ENCODE peak calls at places on chromosomes 5 and 9, in six cellular contexts. N, E, Q, J, S and I are unnamed samples.

GRCh38 chr9:71285191-71285656 is 163.8 kb upstream of the TRPM3 start:
- DNase-seq in N (peak), E (peak), Q (no peak), J (no peak), S (peak), I (no peak)

GRCh38 chr5:57698785-57699184 is 216.2 kb upstream of the ACTBL2 start:
- DNase-seq in N (peak), E (no peak), Q (no peak), J (no peak), S (no peak), I (no peak)

GRCh38 chr9:133408042-133408441 is 9.8 kb downstream of the REXO4 start:
- DNase-seq in N (no peak), E (no peak), Q (no peak), J (no peak), S (no peak), I (no peak)

GRCh38 chr9:116951588-116952433 is 264.7 kb downstream of the TRIM32 start:
- DNase-seq in N (no peak), E (no peak), Q (no peak), J (no peak), S (no peak), I (no peak)

GRCh38 chr5:171835066-171835465 is 49.4 kb downstream of the SMIM23 start:
- DNase-seq in N (no peak), E (no peak), Q (no peak), J (no peak), S (no peak), I (no peak)

GRCh38 chr9:126373241-126373640 is 46.6 kb downstream of the MVB12B start:
- DNase-seq in N (peak), E (no peak), Q (no peak), J (no peak), S (no peak), I (no peak)

GRCh38 chr9:127890053-127890452 is 9.3 kb downstream of the ST6GALNAC6 start:
- DNase-seq in N (no peak), E (no peak), Q (no peak), J (no peak), S (no peak), I (no peak)

GRCh38 chr9:18061856-18062255 is 412.1 kb upstream of the ADAMTSL1 start:
- DNase-seq in N (no peak), E (no peak), Q (no peak), J (no peak), S (no peak), I (no peak)

GRCh38 chr5:28576022-28576421 is 1537.6 kb upstream of the CDH9 start:
- DNase-seq in N (no peak), E (peak), Q (no peak), J (no peak), S (no peak), I (no peak)

GRCh38 chr5:59190746-59191145 is 607.9 kb downstream of the RAB3C start:
- DNase-seq in N (no peak), E (no peak), Q (no peak), J (no peak), S (no peak), I (no peak)

GRCh38 chr9:36980148-36980974 is 53.7 kb downstream of the PAX5 start:
- DNase-seq in N (peak), E (no peak), Q (no peak), J (no peak), S (no peak), I (no peak)